ENCODE peak calls at places on chromosome 14, in four cellular contexts. One of them, this sample, is unnamed.

GRCh38 chr14:65170318-65170717 is 68.0 kb upstream of the MAX start:
- DNase-seq in PC-9: no peak
- DNase-seq in HL-60: no peak
- DNase-seq in IMR-90: no peak
- DNase-seq in this sample: no peak

GRCh38 chr14:64990291-64990690 is 3.6 kb downstream of the FNTB start:
- DNase-seq in PC-9: no peak
- DNase-seq in HL-60: no peak
- DNase-seq in IMR-90: no peak
- DNase-seq in this sample: no peak

GRCh38 chr14:68522510-68523325 is 270.1 kb downstream of the ZFP36L1 start:
- DNase-seq in PC-9: no peak
- DNase-seq in HL-60: no peak
- DNase-seq in IMR-90: no peak
- DNase-seq in this sample: no peak

GRCh38 chr14:24084439-24084838 is 9.7 kb upstream of the PCK2 start:
- DNase-seq in PC-9: no peak
- DNase-seq in HL-60: no peak
- DNase-seq in IMR-90: no peak
- DNase-seq in this sample: no peak

GRCh38 chr14:96215845-96216244 is 11.2 kb downstream of the BDKRB2 start:
- DNase-seq in PC-9: no peak
- DNase-seq in HL-60: no peak
- DNase-seq in IMR-90: no peak
- DNase-seq in this sample: no peak

GRCh38 chr14:65100905-65101541 is 1.3 kb downstream of the MAX start:
- DNase-seq in PC-9: no peak
- DNase-seq in HL-60: no peak
- DNase-seq in IMR-90: no peak
- DNase-seq in this sample: no peak

GRCh38 chr14:94099006-94099405 is 11.5 kb upstream of the IFI27 start:
- DNase-seq in PC-9: no peak
- DNase-seq in HL-60: no peak
- DNase-seq in IMR-90: no peak
- DNase-seq in this sample: no peak

GRCh38 chr14:90611936-90612335 is 204.3 kb downstream of the TTC7B start:
- DNase-seq in PC-9: no peak
- DNase-seq in HL-60: no peak
- DNase-seq in IMR-90: no peak
- DNase-seq in this sample: no peak

GRCh38 chr14:55122441-55122986 is 6.5 kb upstream of the LGALS3 start:
- DNase-seq in PC-9: peak; percentile 79
- DNase-seq in HL-60: no peak
- DNase-seq in IMR-90: peak; percentile 34
- DNase-seq in this sample: no peak

GRCh38 chr14:72801381-72801812 is 92.5 kb downstream of the DPF3 start:
- DNase-seq in PC-9: no peak
- DNase-seq in HL-60: no peak
- DNase-seq in IMR-90: peak; percentile 99
- DNase-seq in this sample: no peak

GRCh38 chr14:61872452-61872851 is 110.2 kb downstream of the SNAPC1 start:
- DNase-seq in PC-9: no peak
- DNase-seq in HL-60: no peak
- DNase-seq in IMR-90: no peak
- DNase-seq in this sample: peak; percentile 50

GRCh38 chr14:68987653-68988036 is 8.5 kb upstream of the ACTN1 start:
- DNase-seq in PC-9: no peak
- DNase-seq in HL-60: no peak
- DNase-seq in IMR-90: no peak
- DNase-seq in this sample: no peak

GRCh38 chr14:67491741-67492504 is 3.4 kb upstream of the TMEM229B start:
- DNase-seq in PC-9: no peak
- DNase-seq in HL-60: no peak
- DNase-seq in IMR-90: no peak
- DNase-seq in this sample: no peak

GRCh38 chr14:32588448-32589320 is 259.6 kb downstream of the AKAP6 start:
- DNase-seq in PC-9: no peak
- DNase-seq in HL-60: peak; percentile 8
- DNase-seq in IMR-90: peak; percentile 65
- DNase-seq in this sample: peak; percentile 42

GRCh38 chr14:47044841-47045240 is 393.3 kb upstream of the RPL10L start:
- DNase-seq in PC-9: no peak
- DNase-seq in HL-60: no peak
- DNase-seq in IMR-90: no peak
- DNase-seq in this sample: no peak

GRCh38 chr14:85248881-85249635 is 280.9 kb upstream of the FLRT2 start:
- DNase-seq in PC-9: peak; percentile 34
- DNase-seq in HL-60: no peak
- DNase-seq in IMR-90: peak; percentile 11
- DNase-seq in this sample: no peak

GRCh38 chr14:68879321-68879781 is 86.5 kb upstream of the ZFP36L1 start:
- DNase-seq in PC-9: no peak
- DNase-seq in HL-60: no peak
- DNase-seq in IMR-90: no peak
- DNase-seq in this sample: no peak

GRCh38 chr14:77541905-77542304 is 43.3 kb upstream of the ISM2 start:
- DNase-seq in PC-9: no peak
- DNase-seq in HL-60: no peak
- DNase-seq in IMR-90: no peak
- DNase-seq in this sample: no peak

GRCh38 chr14:75837151-75837787 is 144.5 kb downstream of the TGFB3 start:
- DNase-seq in PC-9: no peak
- DNase-seq in HL-60: no peak
- DNase-seq in IMR-90: no peak
- DNase-seq in this sample: no peak

GRCh38 chr14:34301107-34301734 is 160.8 kb downstream of the SPTSSA start:
- DNase-seq in PC-9: peak; percentile 17
- DNase-seq in HL-60: peak; percentile 8
- DNase-seq in IMR-90: peak; percentile 12
- DNase-seq in this sample: no peak

GRCh38 chr14:85531141-85531593 is 1.2 kb downstream of the FLRT2 start:
- DNase-seq in PC-9: no peak
- DNase-seq in HL-60: peak; percentile 9
- DNase-seq in IMR-90: peak; percentile 58
- DNase-seq in this sample: no peak

GRCh38 chr14:105503918-105504692 is 13.1 kb downstream of the TEDC1 start:
- DNase-seq in PC-9: no peak
- DNase-seq in HL-60: no peak
- DNase-seq in IMR-90: no peak
- DNase-seq in this sample: no peak

GRCh38 chr14:58118097-58118496 is 33.9 kb downstream of the ARMH4 start:
- DNase-seq in PC-9: no peak
- DNase-seq in HL-60: no peak
- DNase-seq in IMR-90: no peak
- DNase-seq in this sample: no peak

GRCh38 chr14:78399316-78399889 is 229.2 kb downstream of the NRXN3 start:
- DNase-seq in PC-9: no peak
- DNase-seq in HL-60: no peak
- DNase-seq in IMR-90: no peak
- DNase-seq in this sample: no peak

GRCh38 chr14:83777516-83777915 is 1752.4 kb upstream of the FLRT2 start:
- DNase-seq in PC-9: no peak
- DNase-seq in HL-60: no peak
- DNase-seq in IMR-90: peak; percentile 57
- DNase-seq in this sample: no peak

GRCh38 chr14:93207468-93208308 is 632 bp downstream of the UBR7 start:
- DNase-seq in PC-9: peak; percentile 51
- DNase-seq in HL-60: peak; percentile 49
- DNase-seq in IMR-90: peak; percentile 64
- DNase-seq in this sample: no peak

GRCh38 chr14:35222872-35223471 is 69.2 kb upstream of the PSMA6 start:
- DNase-seq in PC-9: no peak
- DNase-seq in HL-60: no peak
- DNase-seq in IMR-90: no peak
- DNase-seq in this sample: no peak

GRCh38 chr14:81066672-81067071 is 111.3 kb downstream of the TSHR start:
- DNase-seq in PC-9: no peak
- DNase-seq in HL-60: no peak
- DNase-seq in IMR-90: no peak
- DNase-seq in this sample: no peak

GRCh38 chr14:106372870-106373657 is 846.7 kb downstream of the TMEM121 start:
- DNase-seq in PC-9: peak; percentile 43
- DNase-seq in HL-60: peak; percentile 51
- DNase-seq in IMR-90: no peak
- DNase-seq in this sample: peak; percentile 52

GRCh38 chr14:31893156-31893813 is 183.8 kb upstream of the ARHGAP5 start:
- DNase-seq in PC-9: no peak
- DNase-seq in HL-60: no peak
- DNase-seq in IMR-90: peak; percentile 39
- DNase-seq in this sample: no peak

GRCh38 chr14:78403278-78403815 is 233.2 kb downstream of the NRXN3 start:
- DNase-seq in PC-9: no peak
- DNase-seq in HL-60: no peak
- DNase-seq in IMR-90: no peak
- DNase-seq in this sample: peak; percentile 22

GRCh38 chr14:67575684-67576083 is 24.4 kb downstream of the PIGH start:
- DNase-seq in PC-9: no peak
- DNase-seq in HL-60: no peak
- DNase-seq in IMR-90: no peak
- DNase-seq in this sample: no peak

GRCh38 chr14:54683882-54684794 is 117.2 kb downstream of the SAMD4A start:
- DNase-seq in PC-9: peak; percentile 37
- DNase-seq in HL-60: no peak
- DNase-seq in IMR-90: peak; percentile 80
- DNase-seq in this sample: no peak

DNA sequence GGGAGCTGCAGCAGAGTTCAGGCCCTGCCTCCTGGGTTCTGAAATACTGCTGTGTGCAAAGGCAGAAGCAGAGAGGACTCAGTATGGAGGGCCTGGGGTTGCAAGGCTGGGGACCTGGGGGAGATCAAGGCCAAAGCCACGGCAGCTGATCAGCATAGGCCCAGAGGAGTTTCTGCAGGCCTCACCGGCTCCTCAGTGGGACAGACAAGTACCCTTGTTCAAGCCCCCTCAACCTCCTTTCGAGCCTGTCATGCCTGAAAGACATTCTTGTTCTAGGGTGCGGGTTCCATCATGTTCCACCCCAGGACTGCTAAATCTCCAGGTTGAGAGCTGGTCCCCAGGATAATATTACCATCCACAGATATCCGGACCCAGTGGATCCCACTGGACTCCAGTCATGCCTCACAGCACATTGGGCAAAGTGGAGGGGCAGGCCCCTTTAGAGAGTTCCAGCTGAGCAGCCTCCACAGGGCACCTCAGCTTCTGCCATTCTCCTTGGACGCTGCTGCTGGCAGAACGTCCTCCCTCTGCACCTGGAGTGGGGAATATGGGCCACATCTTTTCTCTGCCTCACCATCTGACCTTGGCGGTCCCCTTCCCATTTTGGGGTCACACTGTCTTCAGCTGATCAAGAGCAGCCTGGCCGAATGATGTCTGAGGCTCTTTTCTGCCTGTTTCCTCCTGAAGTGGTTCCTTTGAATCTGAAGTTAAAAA is 137.5 kb downstream of the BCL11B start:
- DNase-seq in PC-9: no peak
- DNase-seq in HL-60: no peak
- DNase-seq in IMR-90: no peak
- DNase-seq in this sample: no peak
- H3K4me3 ChIP-seq in PC-9: no peak overlapping the region
- H3K4me3 ChIP-seq in HL-60: no peak overlapping the region
- H3K4me3 ChIP-seq in IMR-90: no peak overlapping the region
- H3K4me3 ChIP-seq in this sample: no peak overlapping the region

DNA sequence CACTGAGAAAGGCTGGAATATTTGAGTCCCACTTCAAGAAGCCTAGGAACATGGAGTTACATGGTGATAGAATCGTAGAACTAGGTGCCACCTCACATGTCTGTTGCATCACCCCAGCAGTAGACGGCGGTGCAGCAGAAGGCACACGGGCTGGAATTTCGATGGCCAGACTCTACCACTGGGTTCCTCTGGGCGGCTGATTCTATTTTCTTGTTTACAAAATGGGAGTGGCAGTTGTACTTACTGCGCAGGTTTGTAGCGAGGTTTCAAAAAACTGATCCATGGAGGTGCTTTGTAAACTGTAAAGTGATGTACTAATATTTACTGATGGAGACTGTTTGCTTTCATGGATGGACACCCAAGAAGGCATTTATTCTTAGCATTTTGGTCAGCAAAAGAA is 45.7 kb downstream of the WDR20 start:
- DNase-seq in PC-9: peak; percentile 83
- DNase-seq in HL-60: no peak
- DNase-seq in IMR-90: no peak
- DNase-seq in this sample: no peak
- TF ChIP-seq CTCF in PC-9: no peak
- TF ChIP-seq CTCF in HL-60: no peak
- TF ChIP-seq CTCF in IMR-90: no peak
- TF ChIP-seq CTCF in this sample: no peak

DNA sequence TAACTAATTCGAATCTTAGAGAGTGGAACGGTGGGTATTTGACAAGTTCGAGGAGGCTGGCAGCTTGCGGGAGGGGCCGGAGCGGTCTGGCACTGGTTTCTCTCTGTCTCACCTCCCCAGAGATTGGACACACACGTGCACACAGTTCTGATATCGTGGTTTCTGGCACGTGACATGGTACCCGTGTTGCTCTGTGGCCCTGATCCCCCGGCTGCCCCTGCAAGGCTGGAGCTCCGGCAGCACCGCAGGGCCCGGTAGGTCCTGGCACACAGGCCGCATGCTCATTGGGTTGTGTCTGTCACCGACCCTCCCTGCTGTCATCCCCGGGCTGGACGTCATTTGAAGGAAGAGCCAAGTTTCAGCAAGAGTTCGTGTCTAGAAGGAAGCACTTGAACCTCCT is 82.7 kb downstream of the PPP2R5C start:
- DNase-seq in PC-9: no peak
- DNase-seq in HL-60: no peak
- DNase-seq in IMR-90: no peak
- DNase-seq in this sample: no peak
- H3K4me3 ChIP-seq in PC-9: no peak overlapping the region
- H3K4me3 ChIP-seq in HL-60: no peak overlapping the region
- H3K4me3 ChIP-seq in IMR-90: no peak overlapping the region
- H3K4me3 ChIP-seq in this sample: no peak overlapping the region

GRCh38 chr14:99195602-99196309 is 76.2 kb downstream of the BCL11B start:
- DNase-seq in PC-9: no peak
- DNase-seq in HL-60: no peak
- DNase-seq in IMR-90: no peak
- DNase-seq in this sample: no peak
- TF ChIP-seq CTCF in PC-9: no peak
- TF ChIP-seq CTCF in HL-60: no peak
- TF ChIP-seq CTCF in IMR-90: no peak
- TF ChIP-seq CTCF in this sample: no peak